ENCODE peak calls at places on chromosomes 4 and X, in four cellular contexts. Z is fibroblast of lung; Y is PC-3; T is CD4-positive, CD25-positive, alpha-beta regulatory T cell. H is an unnamed sample.

GRCh38 chr4:75490155-75490554 is 24.0 kb downstream of the RCHY1 start:
- DNase-seq in Y (peak), Z (peak), T (no peak), H (no peak)

GRCh38 chr4:93303440-93303839 is 525.1 kb upstream of the ATOH1 start:
- DNase-seq in Z (no peak), T (no peak), Y (no peak), H (peak)

GRCh38 chr4:180058731-180059215 is 2184.4 kb upstream of the TENM3 start:
- DNase-seq in Y (peak), Z (peak), T (no peak), H (no peak)

GRCh38 chr4:1842993-1843448 is 12.9 kb downstream of the LETM1 start:
- DNase-seq in Y (peak), Z (peak), T (no peak), H (no peak)

GRCh38 chr4:128516568-128516967 is 229.0 kb upstream of the PGRMC2 start:
- DNase-seq in T (no peak), Z (peak), Y (no peak), H (no peak)

GRCh38 chrX:132227383-132228112 is 8.3 kb upstream of the RAP2C start:
- DNase-seq in T (no peak), Y (no peak), Z (peak), H (no peak)

GRCh38 chr4:149120331-149121014 is 678.3 kb upstream of the NR3C2 start:
- DNase-seq in T (no peak), Y (no peak), Z (peak), H (no peak)

GRCh38 chr4:153488006-153488718 is 22.0 kb downstream of the TMEM131L start:
- DNase-seq in Y (no peak), T (peak), Z (peak), H (no peak)

GRCh38 chr4:15989431-15989830 is 26.5 kb upstream of the FGFBP2 start:
- DNase-seq in T (no peak), Z (no peak), Y (no peak), H (no peak)

GRCh38 chrX:54076903-54077302 is 32.6 kb upstream of the PHF8 start:
- DNase-seq in Y (peak), T (no peak), Z (peak), H (peak)

GRCh38 chrX:149512225-149512885 is 7.2 kb upstream of the IDS start:
- DNase-seq in Y (peak), Z (peak), T (peak), H (no peak)

GRCh38 chr4:30836231-30836630 is 116.1 kb downstream of the PCDH7 start:
- DNase-seq in T (no peak), Y (no peak), Z (no peak), H (no peak)

GRCh38 chrX:22855693-22856092 is 144.1 kb upstream of the DDX53 start:
- DNase-seq in T (no peak), Z (no peak), Y (no peak), H (no peak)

GRCh38 chrX:136910565-136911040 is 30.1 kb upstream of the RBMX start:
- DNase-seq in Y (peak), T (no peak), Z (peak), H (no peak)

GRCh38 chrX:17605676-17606075 is 131.6 kb upstream of the SCML1 start:
- DNase-seq in T (no peak), Y (no peak), Z (peak), H (no peak)

GRCh38 chr4:184280591-184281071 is 63.0 kb upstream of the ENPP6 start:
- DNase-seq in T (peak), Z (no peak), Y (no peak), H (no peak)

GRCh38 chrX:46758163-46758955 is 559 bp downstream of the SLC9A7 start:
- DNase-seq in Y (peak), Z (peak), T (no peak), H (no peak)

GRCh38 chr4:153521995-153522799 is 56.0 kb downstream of the TMEM131L start:
- DNase-seq in Z (no peak), Y (no peak), T (peak), H (no peak)

GRCh38 chr4:103915224-103915869 is 195.6 kb upstream of the TACR3 start:
- DNase-seq in Y (peak), Z (peak), T (no peak), H (no peak)

GRCh38 chr4:1488831-1489638 is 82.8 kb upstream of the NKX1-1 start:
- DNase-seq in Y (no peak), T (no peak), Z (no peak), H (no peak)

GRCh38 chr4:2785613-2786012 is 7.3 kb upstream of the SH3BP2 start:
- DNase-seq in T (peak), Z (no peak), Y (no peak), H (no peak)

GRCh38 chr4:7045961-7046921 is 3.1 kb downstream of the TADA2B start:
- DNase-seq in Z (no peak), T (no peak), Y (peak), H (no peak)

GRCh38 chr4:133058701-133059100 is 90.4 kb upstream of the PCDH10 start:
- DNase-seq in Z (no peak), T (no peak), Y (no peak), H (no peak)

GRCh38 chr4:10114607-10115006 is 2.0 kb downstream of the WDR1 start:
- DNase-seq in Z (no peak), Y (no peak), T (no peak), H (no peak)

GRCh38 chr4:76448211-76448610 is 13.2 kb downstream of the SHROOM3 start:
- DNase-seq in T (no peak), Z (no peak), Y (no peak), H (no peak)

DNA sequence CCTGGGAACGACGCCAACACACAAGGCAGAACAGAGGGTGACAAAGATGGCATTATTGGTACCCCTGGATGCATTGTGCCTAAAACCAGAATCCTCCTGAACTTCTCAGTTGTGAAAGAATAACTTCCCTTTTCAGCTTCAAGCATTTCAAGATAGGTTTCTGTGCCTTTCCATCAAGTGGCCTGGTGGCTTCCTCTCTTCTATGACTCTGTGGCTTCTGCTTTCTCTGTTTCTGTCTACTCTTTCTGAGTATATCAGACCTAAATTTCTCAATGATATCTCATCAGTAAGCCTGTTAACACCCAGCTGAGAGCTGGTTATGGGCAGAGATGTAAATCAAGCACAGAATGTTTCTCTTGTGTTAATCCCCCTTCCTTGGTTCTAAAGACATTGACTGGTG is 21.4 kb upstream of the FAM9B start:
- DNase-seq in Y (no peak), T (no peak), Z (no peak), H (no peak)
- H3K27ac ChIP-seq in Y (no peak), T (no peak), Z (no peak), H (no peak)

GRCh38 chr4:47484169-47484568 is 906 bp upstream of the ATP10D start:
- DNase-seq in Y (no peak), T (no peak), Z (no peak), H (peak)
- H3K27ac ChIP-seq in Y (no peak), T (no peak), Z (no peak), H (peak)

GRCh38 chr4:47032405-47033106 is 1.2 kb downstream of the GABRB1 start:
- DNase-seq in Z (peak), T (peak), Y (no peak), H (no peak)

GRCh38 chr4:47031011-47031678 is at the start of gene GABRB1:
- DNase-seq in T (peak), Y (no peak), Z (peak), H (no peak)

GRCh38 chr4:47031713-47032404 is 492 bp downstream of the GABRB1 start:
- DNase-seq in T (no peak), Y (no peak), Z (no peak), H (no peak)
- H3K27ac ChIP-seq in T (no peak), Y (no peak), Z (no peak), H (no peak)

GRCh38 chr4:71195932-71196331 is 142.9 kb upstream of the SLC4A4 start:
- DNase-seq in Z (peak), T (no peak), Y (no peak), H (no peak)
- H3K27ac ChIP-seq in Z (peak), T (no peak), Y (no peak), H (no peak)

GRCh38 chr4:72527038-72527646 is 41.9 kb downstream of the ADAMTS3 start:
- DNase-seq in Z (no peak), Y (peak), T (no peak), H (no peak)

GRCh38 chr4:72529144-72529822 is 39.7 kb downstream of the ADAMTS3 start:
- DNase-seq in Y (no peak), Z (no peak), T (no peak), H (no peak)

GRCh38 chr4:72522440-72522839 is 46.6 kb downstream of the ADAMTS3 start:
- DNase-seq in Y (no peak), Z (no peak), T (no peak), H (no peak)

GRCh38 chr4:72531322-72531721 is 37.7 kb downstream of the ADAMTS3 start:
- DNase-seq in T (no peak), Z (no peak), Y (no peak), H (no peak)

GRCh38 chr4:72525938-72526337 is 43.1 kb downstream of the ADAMTS3 start:
- DNase-seq in Z (peak), T (no peak), Y (no peak), H (no peak)
- H3K27ac ChIP-seq in Z (no peak), T (no peak), Y (no peak), H (no peak)

DNA sequence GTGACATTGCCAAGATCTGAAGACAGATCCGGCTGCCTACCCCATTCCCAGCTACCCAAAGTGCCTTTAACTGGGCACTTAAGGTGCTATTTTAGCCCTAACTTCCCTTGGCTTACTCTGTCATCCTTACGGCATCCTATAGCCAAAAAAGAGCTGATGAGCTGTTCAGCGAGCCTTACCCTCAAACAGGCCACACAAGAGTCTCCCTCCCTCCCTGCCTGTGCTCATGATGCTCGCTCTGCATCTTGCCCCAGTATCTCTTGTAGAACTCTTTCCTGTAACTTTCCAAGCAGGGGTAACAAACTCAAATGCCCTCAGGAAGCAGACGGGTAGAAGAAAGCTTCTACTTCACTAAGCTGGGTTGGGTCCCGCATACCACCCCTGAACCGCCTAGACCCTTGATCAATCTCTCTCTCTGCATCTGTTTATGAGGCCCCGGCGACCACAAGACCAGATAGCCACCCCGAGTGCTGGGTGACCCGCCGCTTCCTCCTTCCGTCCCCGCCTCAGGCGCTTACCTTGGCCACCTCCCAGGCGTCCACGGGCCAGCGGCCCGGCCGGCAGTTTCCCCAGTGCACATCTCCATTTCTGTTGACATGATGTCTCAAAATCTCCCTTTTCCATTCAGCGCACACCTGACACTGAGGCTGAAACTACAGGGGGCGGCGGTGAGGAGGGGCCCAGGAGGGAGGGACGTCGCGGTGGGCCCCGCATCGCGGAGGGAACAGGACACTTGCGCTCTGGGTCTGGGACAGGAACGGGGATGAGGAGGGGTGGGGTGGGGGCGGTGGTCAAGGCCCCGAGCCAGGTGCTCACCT is 663 bp downstream of the CXorf38 start:
- DNase-seq in Y (peak), Z (peak), T (peak), H (no peak)
- H3K27ac ChIP-seq in Y (peak), Z (peak), T (peak), H (peak)

GRCh38 chr4:186684889-186685309 is 38.8 kb downstream of the FAT1 start:
- DNase-seq in Y (peak), T (no peak), Z (no peak), H (no peak)
- H3K27ac ChIP-seq in Y (peak), T (no peak), Z (peak), H (peak)